ENCODE peak calls at places on chromosomes 13 and 19, in six cellular contexts. T is bronchial epithelial cell; R is chondrocyte; D is omental fat pad; V is uterus; H is activated CD8-positive, alpha-beta T cell treated with anti-CD3 and anti-CD28 coated beads for 36 hours. W is an unnamed sample.

GRCh38 chr13:112241288-112241687 is 134.9 kb upstream of the SPACA7 start:
- DNase-seq in T (no peak), R (no peak), D (no peak), V (no peak), H (no peak), W (peak)

GRCh38 chr19:1097810-1098176 is 2.6 kb upstream of the POLR2E start:
- DNase-seq in T (no peak), R (no peak), D (no peak), V (no peak), H (no peak), W (no peak)

GRCh38 chr13:43830481-43830873 is 43.7 kb upstream of the ENOX1 start:
- DNase-seq in T (peak), R (no peak), D (no peak), V (no peak), H (no peak), W (no peak)

GRCh38 chr19:6241680-6242079 is 38.1 kb downstream of the MLLT1 start:
- DNase-seq in T (no peak), R (no peak), D (no peak), V (no peak), H (no peak), W (no peak)

GRCh38 chr13:21675095-21676007 is 4.5 kb downstream of the FGF9 start:
- DNase-seq in T (no peak), R (no peak), D (no peak), V (no peak), H (peak), W (no peak)

GRCh38 chr13:35475960-35476943 is at the start of gene MAB21L1:
- DNase-seq in T (no peak), R (no peak), D (no peak), V (no peak), H (peak), W (no peak)

GRCh38 chr19:3338541-3339181 is 27.7 kb upstream of the NFIC start:
- DNase-seq in T (no peak), R (no peak), D (no peak), V (no peak), H (peak), W (peak)

GRCh38 chr19:13060233-13060963 is 42.3 kb downstream of the LYL1 start:
- DNase-seq in T (no peak), R (no peak), D (no peak), V (no peak), H (no peak), W (no peak)

GRCh38 chr13:98775844-98776598 is 23.5 kb upstream of the SLC15A1 start:
- DNase-seq in T (peak), R (no peak), D (no peak), V (no peak), H (no peak), W (no peak)

GRCh38 chr13:74243637-74244526 is 109.7 kb upstream of the KLF12 start:
- DNase-seq in T (peak), R (no peak), D (no peak), V (no peak), H (no peak), W (no peak)

GRCh38 chr13:109158383-109158782 is 529.0 kb downstream of the MYO16 start:
- DNase-seq in T (peak), R (no peak), D (no peak), V (no peak), H (no peak), W (no peak)

GRCh38 chr13:111944171-111944583 is 122.8 kb upstream of the SOX1 start:
- DNase-seq in T (no peak), R (peak), D (no peak), V (no peak), H (no peak), W (no peak)

GRCh38 chr13:106098778-106099177 is 436.7 kb downstream of the EFNB2 start:
- DNase-seq in T (no peak), R (no peak), D (no peak), V (no peak), H (no peak), W (no peak)

GRCh38 chr13:19958119-19959111 is at the start of gene ZMYM2:
- DNase-seq in T (peak), R (peak), D (peak), V (peak), H (peak), W (peak)

GRCh38 chr13:94667190-94667589 is 45.2 kb downstream of the SOX21 start:
- DNase-seq in T (no peak), R (no peak), D (no peak), V (no peak), H (peak), W (no peak)

GRCh38 chr19:1090731-1091543 is 4.2 kb downstream of the POLR2E start:
- DNase-seq in T (no peak), R (no peak), D (no peak), V (no peak), H (peak), W (no peak)

GRCh38 chr13:33140161-33140560 is 123.9 kb downstream of the KL start:
- DNase-seq in T (no peak), R (no peak), D (no peak), V (no peak), H (no peak), W (no peak)

GRCh38 chr13:22372261-22372660 is 701.4 kb downstream of the FGF9 start:
- DNase-seq in T (no peak), R (no peak), D (no peak), V (no peak), H (peak), W (no peak)

GRCh38 chr13:109412232-109412935 is 374.0 kb downstream of the IRS2 start:
- DNase-seq in T (no peak), R (no peak), D (no peak), V (no peak), H (no peak), W (no peak)

GRCh38 chr13:108728370-108728769 is 99.0 kb downstream of the MYO16 start:
- DNase-seq in T (no peak), R (no peak), D (no peak), V (no peak), H (no peak), W (no peak)

GRCh38 chr19:10317857-10318462 is 2.1 kb upstream of the FDX2 start:
- DNase-seq in T (no peak), R (no peak), D (no peak), V (no peak), H (no peak), W (no peak)

DNA sequence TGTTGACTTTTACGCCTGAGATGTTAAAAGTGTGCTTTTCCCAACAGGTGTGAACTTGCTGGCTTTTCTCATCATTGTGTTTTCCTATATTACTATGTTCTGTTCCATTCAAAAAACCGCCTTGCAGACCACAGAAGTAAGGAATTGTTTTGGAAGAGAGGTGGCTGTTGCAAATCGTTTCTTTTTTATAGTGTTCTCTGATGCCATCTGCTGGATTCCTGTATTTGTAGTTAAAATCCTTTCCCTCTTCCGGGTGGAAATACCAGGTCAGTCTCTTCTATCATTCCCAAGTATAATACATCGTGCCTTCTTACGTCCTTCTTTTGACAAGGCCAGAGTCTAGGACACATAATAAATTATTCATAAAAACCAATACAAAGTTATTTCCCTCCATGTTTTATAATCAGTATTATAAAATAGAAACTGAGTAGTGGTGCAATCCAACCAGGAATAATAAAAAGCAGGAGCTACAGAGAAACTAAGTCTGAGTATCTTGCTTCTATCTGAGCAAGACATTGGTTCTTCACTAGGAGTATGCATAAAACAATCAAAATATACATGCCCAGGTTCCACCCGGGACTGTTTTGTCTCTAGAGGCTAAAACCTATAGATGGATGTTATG is 57.9 kb downstream of the RXFP2 start:
- DNase-seq in T (peak), R (no peak), D (no peak), V (no peak), H (no peak), W (no peak)
- TF ChIP-seq CTCF in T (peak), R (peak), D (no peak), V (peak), H (no peak), W (peak)

GRCh38 chr13:83153833-83154232 is 728.4 kb downstream of the SLITRK1 start:
- DNase-seq in T (no peak), R (no peak), D (no peak), V (no peak), H (no peak), W (no peak)

GRCh38 chr13:83151308-83151660 is 731.0 kb downstream of the SLITRK1 start:
- DNase-seq in T (no peak), R (no peak), D (no peak), V (no peak), H (no peak), W (no peak)

GRCh38 chr13:83150616-83151307 is 731.5 kb downstream of the SLITRK1 start:
- DNase-seq in T (no peak), R (no peak), D (no peak), V (no peak), H (no peak), W (no peak)
- TF ChIP-seq CTCF in T (no peak), R (peak), D (no peak), V (no peak), H (no peak), W (no peak)

GRCh38 chr19:50226536-50226935 is 23.1 kb downstream of the MYH14 start:
- DNase-seq in T (no peak), R (no peak), D (no peak), V (no peak), H (no peak), W (no peak)

GRCh38 chr19:50221087-50221486 is 17.7 kb downstream of the MYH14 start:
- DNase-seq in T (no peak), R (no peak), D (no peak), V (no peak), H (no peak), W (no peak)

GRCh38 chr19:50223439-50223716 is 20.0 kb downstream of the MYH14 start:
- DNase-seq in T (no peak), R (no peak), D (no peak), V (no peak), H (no peak), W (no peak)

GRCh38 chr19:50222691-50223438 is 19.4 kb downstream of the MYH14 start:
- DNase-seq in T (no peak), R (no peak), D (no peak), V (no peak), H (no peak), W (no peak)

GRCh38 chr19:50224986-50225747 is 21.7 kb downstream of the MYH14 start:
- DNase-seq in T (no peak), R (no peak), D (no peak), V (no peak), H (no peak), W (no peak)
- TF ChIP-seq CTCF in T (no peak), R (no peak), D (no peak), V (no peak), H (no peak), W (no peak)

DNA sequence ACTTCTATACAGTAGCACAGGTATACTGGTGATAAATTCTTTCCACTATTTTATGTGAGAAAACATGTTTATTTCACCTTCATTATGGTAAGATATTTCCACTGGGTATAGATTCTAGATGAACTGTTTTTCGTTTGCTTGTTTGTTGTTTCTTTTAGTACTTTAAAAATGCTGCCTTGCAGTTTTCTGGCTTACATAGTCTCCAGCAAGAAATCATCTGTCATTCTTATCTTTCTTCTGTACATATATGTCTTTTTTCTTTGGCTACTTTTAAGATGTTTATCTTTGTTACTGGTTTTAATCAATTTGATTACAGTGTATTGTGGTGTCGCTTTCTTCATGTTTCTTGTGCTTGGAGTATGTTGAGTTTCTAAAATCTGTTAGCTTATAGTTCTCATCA is 333.3 kb upstream of the HTR2A start:
- DNase-seq in T (no peak), R (no peak), D (no peak), V (no peak), H (no peak), W (no peak)
- TF ChIP-seq CTCF in T (no peak), R (no peak), D (no peak), V (no peak), H (no peak), W (no peak)

DNA sequence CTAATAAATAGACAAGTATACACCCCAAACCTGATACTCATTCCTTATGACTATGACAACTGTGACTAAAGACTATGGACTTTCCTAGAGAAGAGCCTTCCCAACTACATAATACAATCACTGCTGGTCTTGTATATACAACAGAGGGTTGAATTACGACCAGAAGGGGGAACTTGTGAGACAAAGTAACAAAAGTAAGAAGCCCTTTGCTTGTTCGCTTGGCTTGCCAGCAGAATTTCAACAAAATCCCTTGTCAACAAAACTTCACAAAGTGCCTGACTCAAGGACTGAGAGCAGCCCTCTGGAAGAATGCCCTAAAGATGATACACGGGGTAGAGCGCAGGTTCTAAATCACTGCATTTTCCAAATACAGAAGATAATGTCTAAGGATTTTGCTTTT is 99.4 kb downstream of the WASF3 start:
- DNase-seq in T (peak), R (no peak), D (no peak), V (no peak), H (no peak), W (no peak)
- TF ChIP-seq CTCF in T (peak), R (peak), D (no peak), V (no peak), H (no peak), W (no peak)

DNA sequence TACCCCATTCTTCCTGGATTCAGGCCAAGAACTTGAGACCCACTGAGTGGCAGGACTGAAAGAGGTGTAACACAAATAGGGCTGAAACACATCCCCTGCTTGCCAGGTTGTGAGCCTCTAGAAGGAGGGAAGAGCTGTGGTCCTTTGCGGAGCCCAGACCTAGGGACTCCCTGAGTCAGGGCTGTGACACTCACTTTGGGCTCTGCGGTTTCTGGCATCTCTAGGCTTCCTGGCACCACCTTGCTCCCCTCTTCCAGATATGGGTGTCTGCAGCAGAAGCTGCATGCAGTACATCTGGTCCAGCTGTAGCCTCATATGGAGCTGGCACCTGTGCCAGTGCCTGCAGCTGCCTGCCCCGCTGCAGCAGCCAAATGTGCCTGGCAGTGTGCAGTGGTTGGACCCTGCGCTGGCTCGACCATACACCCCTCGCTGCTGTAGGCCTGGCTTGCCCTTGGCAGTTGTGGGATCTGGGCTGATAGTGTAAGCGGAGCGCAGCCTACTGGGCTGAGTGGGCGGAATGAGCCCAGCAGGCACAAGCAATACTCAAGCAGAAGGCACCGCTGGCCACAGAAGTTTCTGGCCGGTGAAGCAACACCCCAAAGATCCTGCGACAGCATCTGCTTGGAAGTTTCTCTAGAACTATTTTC is 290.4 kb downstream of the SLITRK6 start:
- DNase-seq in T (peak), R (no peak), D (no peak), V (no peak), H (no peak), W (no peak)
- TF ChIP-seq CTCF in T (no peak), R (peak), D (no peak), V (no peak), H (no peak), W (no peak)

GRCh38 chr19:16659832-16660708 is at the start of gene SMIM7:
- DNase-seq in T (peak), R (peak), D (peak), V (peak), H (peak), W (peak)
- TF ChIP-seq CTCF in T (peak), R (peak), D (no peak), V (peak), H (no peak), W (no peak)

GRCh38 chr13:39282400-39282972 is 244.2 kb downstream of the NHLRC3 start:
- DNase-seq in T (no peak), R (no peak), D (no peak), V (no peak), H (no peak), W (no peak)

GRCh38 chr13:39283062-39283461 is 244.8 kb downstream of the NHLRC3 start:
- DNase-seq in T (no peak), R (no peak), D (no peak), V (no peak), H (no peak), W (no peak)

GRCh38 chr13:39279077-39279476 is 240.8 kb downstream of the NHLRC3 start:
- DNase-seq in T (no peak), R (no peak), D (no peak), V (no peak), H (no peak), W (no peak)

GRCh38 chr13:39281539-39282150 is 243.4 kb downstream of the NHLRC3 start:
- DNase-seq in T (no peak), R (no peak), D (no peak), V (no peak), H (no peak), W (no peak)

DNA sequence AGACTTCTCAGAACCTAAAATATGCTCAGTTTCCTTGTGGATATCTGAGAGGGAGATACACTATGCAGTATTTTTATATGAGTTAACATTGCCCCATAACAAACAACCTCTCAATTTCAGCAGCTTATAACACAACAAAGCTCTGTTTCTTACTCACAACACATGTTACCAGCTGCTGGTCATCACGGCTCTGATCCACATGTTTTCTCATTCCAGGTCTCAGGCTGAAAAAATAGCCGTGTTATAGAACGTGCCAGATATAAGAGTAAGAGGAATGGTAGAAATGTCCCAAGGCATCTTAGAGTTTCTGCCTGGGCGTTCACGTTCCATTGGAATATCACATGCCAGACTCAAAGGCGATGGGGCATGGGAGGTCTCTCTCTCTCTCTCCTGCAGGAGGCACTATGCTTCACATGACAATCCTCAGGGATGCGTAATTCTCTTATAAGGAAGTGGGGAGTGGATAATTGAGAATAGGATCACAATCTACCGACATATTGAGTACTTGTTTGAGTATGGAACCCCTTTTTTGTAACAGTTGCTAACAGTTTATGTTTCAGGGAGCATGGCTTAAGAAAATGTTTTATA is 246.6 kb downstream of the NHLRC3 start:
- DNase-seq in T (no peak), R (no peak), D (no peak), V (no peak), H (no peak), W (no peak)
- TF ChIP-seq CTCF in T (no peak), R (peak), D (no peak), V (no peak), H (no peak), W (no peak)

DNA sequence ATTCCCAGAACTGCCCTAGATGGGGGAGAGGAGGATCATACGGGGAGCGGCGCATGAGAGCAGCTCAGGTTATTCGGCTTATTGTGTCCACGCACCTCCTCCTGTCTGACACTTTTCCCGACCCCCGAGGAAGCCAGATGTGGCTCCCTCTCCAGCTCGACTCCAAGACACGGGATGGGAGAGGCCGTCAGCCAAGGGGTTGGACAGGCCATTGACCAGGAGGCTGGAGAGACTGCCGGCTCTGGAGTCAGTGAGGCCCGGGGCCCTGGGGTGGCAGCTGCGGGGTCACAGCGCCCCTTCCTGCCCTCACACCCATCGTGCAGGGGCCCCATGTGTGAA is 2.9 kb downstream of the DMKN start:
- DNase-seq in T (no peak), R (no peak), D (no peak), V (no peak), H (no peak), W (no peak)
- TF ChIP-seq CTCF in T (no peak), R (no peak), D (no peak), V (no peak), H (peak), W (peak)

GRCh38 chr13:113454936-113455335 is 1.6 kb upstream of the ADPRHL1 start:
- DNase-seq in T (no peak), R (no peak), D (no peak), V (no peak), H (no peak), W (no peak)
- TF ChIP-seq CTCF in T (no peak), R (no peak), D (no peak), V (no peak), H (no peak), W (no peak)

W was measured in coronary artery.